ENCODE peak calls at places on chromosomes 1 and 21, in seven cellular contexts. A is astrocyte, S is neural progenitor cell, I is hepatocyte, L is HepG2, J is mammary epithelial cell, Z is fibroblast of lung. X is an unnamed sample.

GRCh38 chr21:45356653-45357435 is 48.1 kb upstream of the COL18A1 start:
- DNase-seq in A (no peak), Z (no peak), S (peak), L (peak), J (no peak), I (peak), X (no peak)

GRCh38 chr1:27290586-27290985 is 31.4 kb upstream of the TMEM222 start:
- DNase-seq in A (no peak), Z (no peak), I (no peak), J (no peak), L (no peak), S (no peak), X (no peak)

GRCh38 chr1:25487628-25488027 is 55.8 kb upstream of the LDLRAP1 start:
- DNase-seq in S (peak), A (no peak), Z (no peak), L (peak), I (no peak), J (no peak), X (peak)

GRCh38 chr1:150560011-150560438 is 10.8 kb downstream of the ADAMTSL4 start:
- DNase-seq in J (no peak), I (peak), A (no peak), L (peak), S (peak), Z (no peak), X (peak)

GRCh38 chr21:24076179-24076578 is 1531.1 kb downstream of the MRPL39 start:
- DNase-seq in S (no peak), L (no peak), Z (peak), J (no peak), A (peak), I (no peak), X (peak)

GRCh38 chr1:181295215-181295614 is 188.1 kb upstream of the CACNA1E start:
- DNase-seq in Z (no peak), A (no peak), L (no peak), J (no peak), I (no peak), S (no peak), X (no peak)

GRCh38 chr1:60825593-60825992 is 256.8 kb upstream of the NFIA start:
- DNase-seq in Z (no peak), J (no peak), S (no peak), I (no peak), L (no peak), A (no peak), X (no peak)

GRCh38 chr1:36172983-36173382 is 17.0 kb downstream of the MAP7D1 start:
- DNase-seq in A (peak), S (no peak), L (no peak), J (peak), I (no peak), Z (peak), X (peak)

GRCh38 chr1:23558140-23558871 is 995 bp downstream of the ID3 start:
- DNase-seq in J (no peak), L (peak), A (no peak), I (peak), S (peak), Z (peak), X (peak)

GRCh38 chr1:151134991-151135390 is 11.4 kb downstream of the SEMA6C start:
- DNase-seq in J (no peak), Z (no peak), L (no peak), I (no peak), S (no peak), A (no peak), X (no peak)

GRCh38 chr1:223887724-223888428 is 42.1 kb upstream of the TP53BP2 start:
- DNase-seq in Z (peak), J (peak), A (peak), L (no peak), S (no peak), I (peak), X (peak)

GRCh38 chr1:17494114-17494729 is 45.3 kb upstream of the ARHGEF10L start:
- DNase-seq in J (peak), A (peak), S (peak), I (peak), Z (peak), L (peak), X (peak)

GRCh38 chr1:224182057-224182865 is 779 bp upstream of the DEGS1 start:
- DNase-seq in I (no peak), J (peak), S (no peak), Z (no peak), A (no peak), L (no peak), X (peak)

GRCh38 chr1:150235436-150235851 is 468 bp downstream of the ANP32E start:
- DNase-seq in J (no peak), S (peak), A (no peak), L (no peak), I (peak), Z (peak), X (no peak)

GRCh38 chr21:38875694-38876492 is 70.2 kb downstream of the ETS2 start:
- DNase-seq in J (peak), Z (peak), S (no peak), I (no peak), A (peak), L (no peak), X (no peak)

GRCh38 chr21:38869196-38869595 is 63.5 kb downstream of the ETS2 start:
- DNase-seq in I (no peak), S (no peak), A (no peak), L (no peak), Z (no peak), J (no peak), X (no peak)

DNA sequence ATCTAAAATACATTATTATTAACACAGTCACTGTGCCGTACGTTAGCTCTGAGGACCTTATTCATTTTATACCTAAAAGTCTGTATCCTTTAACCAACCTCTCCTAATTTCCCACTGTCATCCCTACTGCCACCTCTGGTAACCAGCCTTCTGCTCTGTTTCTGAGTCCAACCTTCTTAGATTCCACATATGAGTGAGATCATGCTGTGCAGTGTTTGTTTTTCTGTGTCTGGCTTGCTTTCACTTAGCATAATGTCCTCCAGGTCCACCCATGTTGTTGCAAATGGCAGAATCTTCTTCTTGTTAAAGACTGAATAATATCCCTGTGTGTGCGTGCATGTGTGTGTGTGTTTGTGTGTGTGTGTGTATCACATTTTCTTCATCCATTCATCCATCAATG is 64.2 kb downstream of the ETS2 start:
- DNase-seq in I (peak), A (no peak), J (no peak), Z (no peak), L (peak), S (no peak), X (no peak)
- TF ChIP-seq CTCF in I (peak), A (no peak), J (no peak), Z (peak), L (no peak), S (no peak), X (no peak)

GRCh38 chr1:50423670-50424000 is 392 bp upstream of the DMRTA2 start:
- DNase-seq in L (no peak), S (no peak), I (no peak), Z (no peak), A (no peak), J (peak), X (no peak)
- TF ChIP-seq EZH2 in L (no peak), S (no peak), I (no peak), Z (no peak), A (no peak), J (no peak), X (no peak)

DNA sequence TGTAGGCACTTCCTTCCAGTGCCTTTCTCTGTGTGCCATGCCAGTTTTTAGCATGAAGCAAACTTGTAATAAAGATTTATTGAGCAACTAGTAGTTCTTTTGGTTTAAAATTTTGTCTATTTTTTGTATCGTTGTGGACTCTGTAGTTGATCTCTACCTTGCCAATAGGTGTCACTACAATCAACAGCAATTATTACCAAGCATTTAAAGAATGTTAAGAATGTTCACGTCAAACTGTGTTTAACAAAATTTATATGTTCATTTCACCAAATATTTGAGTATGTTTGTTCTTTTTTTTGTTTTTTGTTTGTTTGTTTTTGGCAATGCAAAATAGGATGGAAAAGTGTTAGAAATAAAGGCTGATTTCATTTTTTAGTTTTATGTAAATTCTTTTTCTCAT is 208.1 kb downstream of the PATJ start:
- DNase-seq in L (peak), I (no peak), S (peak), J (no peak), Z (peak), A (no peak), X (peak)
- TF ChIP-seq CTCF in L (peak), I (peak), S (peak), J (peak), Z (no peak), A (peak), X (peak)

GRCh38 chr1:119000371-119001180 is 12.4 kb upstream of the TBX15 start:
- DNase-seq in I (no peak), S (peak), J (no peak), L (no peak), A (no peak), Z (no peak), X (no peak)
- TF ChIP-seq EZH2 in I (peak), S (peak), J (no peak), L (no peak), A (no peak), Z (peak), X (no peak)

GRCh38 chr1:20571427-20571826 is 17.5 kb upstream of the CDA start:
- DNase-seq in I (no peak), A (no peak), Z (no peak), S (no peak), J (no peak), L (no peak), X (no peak)

GRCh38 chr1:20575544-20576056 is 13.3 kb upstream of the CDA start:
- DNase-seq in Z (no peak), A (no peak), J (no peak), I (no peak), S (no peak), L (no peak), X (no peak)

GRCh38 chr1:20573987-20574386 is 14.9 kb upstream of the CDA start:
- DNase-seq in Z (no peak), J (no peak), L (no peak), A (no peak), I (no peak), S (no peak), X (no peak)

GRCh38 chr1:20578062-20578461 is 10.8 kb upstream of the CDA start:
- DNase-seq in I (no peak), L (no peak), S (no peak), Z (peak), A (no peak), J (peak), X (peak)

GRCh38 chr1:20574686-20575543 is 14.0 kb upstream of the CDA start:
- DNase-seq in L (peak), S (peak), A (no peak), I (peak), Z (peak), J (peak), X (peak)
- TF ChIP-seq CTCF in L (peak), S (peak), A (peak), I (peak), Z (peak), J (peak), X (peak)

GRCh38 chr1:50812346-50812745 is 147.7 kb downstream of the FAF1 start:
- DNase-seq in J (no peak), Z (no peak), A (no peak), I (no peak), S (no peak), L (no peak), X (no peak)
- TF ChIP-seq EZH2 in J (no peak), Z (no peak), A (no peak), I (no peak), S (no peak), L (no peak), X (no peak)

GRCh38 chr1:46021046-46021822 is 111.2 kb downstream of the PIK3R3 start:
- DNase-seq in I (no peak), Z (no peak), J (no peak), S (no peak), A (no peak), L (no peak), X (peak)
- TF ChIP-seq CTCF in I (no peak), Z (no peak), J (no peak), S (no peak), A (no peak), L (no peak), X (peak)

DNA sequence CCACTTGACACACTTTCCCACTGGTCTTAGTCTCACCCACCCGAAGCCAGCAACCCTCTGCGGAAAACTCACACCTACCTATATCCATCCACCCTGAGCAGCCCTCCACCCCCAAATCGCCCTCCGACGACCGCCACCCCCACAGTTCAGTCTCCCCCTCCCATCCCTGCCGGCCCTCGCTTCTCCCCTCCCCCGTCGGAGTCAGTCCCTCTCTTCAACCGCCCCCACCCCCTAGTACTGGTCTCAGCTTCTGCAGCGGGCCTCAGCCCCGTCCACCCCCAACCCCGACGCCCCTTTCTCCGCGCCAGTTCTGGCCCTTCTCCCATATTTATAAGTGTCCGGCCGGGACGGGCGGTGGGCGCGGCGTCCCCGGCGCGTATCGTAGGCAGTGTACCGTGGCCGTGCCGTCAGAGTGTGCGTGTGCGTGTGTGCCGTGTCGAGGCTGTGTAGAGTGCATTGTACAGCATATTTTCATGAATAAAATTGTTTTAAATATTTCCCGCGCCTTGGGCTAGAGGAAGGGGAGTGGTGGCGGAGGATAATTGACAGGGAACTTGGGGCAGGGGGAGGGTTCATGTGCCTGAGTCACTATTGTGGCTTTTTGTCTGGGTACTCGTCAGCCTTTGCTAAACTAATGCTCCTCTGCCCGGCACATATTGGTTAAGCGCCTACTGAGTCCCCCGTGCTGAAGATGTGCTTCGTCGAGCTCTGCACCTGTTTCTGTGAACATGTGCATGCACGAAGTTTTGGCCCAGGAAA is 22.0 kb downstream of the FOXO6 start:
- DNase-seq in A (peak), Z (peak), S (peak), I (no peak), L (no peak), J (no peak), X (peak)
- TF ChIP-seq EZH2 in A (no peak), Z (no peak), S (peak), I (peak), L (no peak), J (no peak), X (no peak)

GRCh38 chr1:114336360-114336759 is 174.6 kb downstream of the TRIM33 start:
- DNase-seq in A (no peak), L (no peak), Z (no peak), I (no peak), J (peak), S (no peak), X (no peak)

GRCh38 chr1:114333670-114334069 is 177.3 kb downstream of the TRIM33 start:
- DNase-seq in Z (no peak), J (no peak), A (no peak), L (no peak), S (no peak), I (no peak), X (no peak)

GRCh38 chr1:114337417-114337816 is 173.6 kb downstream of the TRIM33 start:
- DNase-seq in A (no peak), Z (no peak), J (no peak), S (no peak), L (no peak), I (no peak), X (no peak)

GRCh38 chr1:114334297-114334696 is 176.7 kb downstream of the TRIM33 start:
- DNase-seq in L (no peak), S (no peak), J (no peak), Z (no peak), A (no peak), I (no peak), X (no peak)

GRCh38 chr1:114335273-114335672 is 175.7 kb downstream of the TRIM33 start:
- DNase-seq in J (no peak), Z (no peak), I (no peak), S (no peak), A (no peak), L (no peak), X (no peak)
- TF ChIP-seq CTCF in J (no peak), Z (no peak), I (no peak), S (no peak), A (no peak), L (no peak), X (peak)

X was measured in PC-3.